ENCODE peak calls at places on chromosomes 11 and 22, in nine cellular contexts. Z, H, K, Y, E, C, T, N and X are unnamed samples.

GRCh38 chr22:22884888-22885840 is 2.5 kb upstream of the IGLL5 start:
- DNase-seq in N (peak; percentile 91), E (no peak), H (no peak), C (no peak), Y (no peak), T (peak; percentile 54), K (no peak), Z (no peak), X (no peak)

GRCh38 chr22:30460147-30460546 is 11.7 kb downstream of the SEC14L3 start:
- DNase-seq in Z (no peak), Y (no peak), N (no peak), H (no peak), C (no peak), K (no peak), T (no peak), E (no peak), X (no peak)

GRCh38 chr11:113603277-113604059 is 102.6 kb downstream of the TMPRSS5 start:
- DNase-seq in K (peak; percentile 42), Y (no peak), H (peak; percentile 25), E (no peak), N (no peak), T (no peak), C (no peak), Z (no peak), X (no peak)

GRCh38 chr11:8257003-8257664 is 6.5 kb downstream of the LMO1 start:
- DNase-seq in E (no peak), C (peak; percentile 34), H (no peak), Y (no peak), N (peak; percentile 25), K (no peak), Z (no peak), T (peak; percentile 37), X (no peak)

GRCh38 chr22:30969532-30970355 is 679 bp downstream of the TUG1 start:
- DNase-seq in N (no peak), C (peak; percentile 64), T (no peak), K (peak; percentile 64), H (peak; percentile 32), Z (peak; percentile 47), E (no peak), Y (no peak), X (no peak)

GRCh38 chr11:92149996-92150395 is 74.6 kb upstream of the FAT3 start:
- DNase-seq in T (no peak), C (no peak), Y (peak; percentile 11), E (no peak), Z (no peak), H (no peak), K (peak; percentile 6), N (no peak), X (no peak)

GRCh38 chr11:130765369-130765768 is 150.9 kb downstream of the SNX19 start:
- DNase-seq in C (no peak), T (no peak), K (no peak), Z (no peak), N (no peak), E (no peak), Y (no peak), H (no peak), X (no peak)

GRCh38 chr11:6618117-6619020 is 853 bp downstream of the TPP1 start:
- DNase-seq in Z (peak; percentile 52), C (peak; percentile 85), T (peak; percentile 73), E (peak; percentile 40), N (peak; percentile 86), H (peak; percentile 87), Y (no peak), K (peak; percentile 89), X (no peak)

GRCh38 chr11:46677991-46678740 is 22.3 kb downstream of the ARHGAP1 start:
- DNase-seq in Y (no peak), T (no peak), E (no peak), K (no peak), Z (no peak), C (no peak), H (peak; percentile 60), N (peak; percentile 72), X (no peak)

GRCh38 chr11:125166347-125166841 is 1.8 kb downstream of the PKNOX2 start:
- DNase-seq in T (peak; percentile 78), Z (no peak), N (no peak), E (no peak), C (peak; percentile 70), K (peak; percentile 58), H (no peak), Y (no peak), X (no peak)

GRCh38 chr11:9139628-9140357 is 48.4 kb upstream of the SCUBE2 start:
- DNase-seq in N (no peak), Y (no peak), E (no peak), K (no peak), Z (no peak), T (no peak), C (no peak), H (no peak), X (no peak)

GRCh38 chr22:42269407-42270177 is 861 bp downstream of the TCF20 start:
- DNase-seq in N (peak; percentile 94), T (no peak), H (peak; percentile 49), Y (no peak), C (peak; percentile 73), K (peak; percentile 15), E (no peak), Z (peak; percentile 80), X (no peak)

DNA sequence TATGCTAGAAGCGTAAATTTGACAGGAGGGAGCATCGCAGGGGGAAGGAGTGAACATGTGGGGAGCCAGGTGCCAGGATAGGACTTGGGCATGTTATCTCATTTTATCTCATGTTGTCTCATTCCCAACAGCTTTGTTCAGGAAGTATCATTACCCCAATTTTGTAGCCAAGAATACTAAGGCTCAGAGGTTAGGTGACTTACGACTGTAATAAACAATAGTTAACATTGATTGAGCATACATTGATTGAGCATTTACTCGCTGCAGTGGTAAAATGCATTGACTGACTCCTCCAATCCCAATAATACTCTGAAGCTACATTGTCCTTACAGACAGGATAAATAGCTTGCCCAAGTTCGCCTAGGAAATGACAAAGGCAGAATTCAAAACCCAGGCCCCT is 19.2 kb upstream of the TP53I11 start:
- DNase-seq in C (no peak), Z (no peak), Y (no peak), H (no peak), K (no peak), T (no peak), N (no peak), E (no peak), X (no peak)
- H3K27ac ChIP-seq in C (no peak overlapping the region), Z (no peak overlapping the region), Y (no peak overlapping the region), H (no peak overlapping the region), K (no peak overlapping the region), T (no peak overlapping the region), N (peak overlapping the region; percentile 84), E (no peak overlapping the region), X (no peak overlapping the region)

DNA sequence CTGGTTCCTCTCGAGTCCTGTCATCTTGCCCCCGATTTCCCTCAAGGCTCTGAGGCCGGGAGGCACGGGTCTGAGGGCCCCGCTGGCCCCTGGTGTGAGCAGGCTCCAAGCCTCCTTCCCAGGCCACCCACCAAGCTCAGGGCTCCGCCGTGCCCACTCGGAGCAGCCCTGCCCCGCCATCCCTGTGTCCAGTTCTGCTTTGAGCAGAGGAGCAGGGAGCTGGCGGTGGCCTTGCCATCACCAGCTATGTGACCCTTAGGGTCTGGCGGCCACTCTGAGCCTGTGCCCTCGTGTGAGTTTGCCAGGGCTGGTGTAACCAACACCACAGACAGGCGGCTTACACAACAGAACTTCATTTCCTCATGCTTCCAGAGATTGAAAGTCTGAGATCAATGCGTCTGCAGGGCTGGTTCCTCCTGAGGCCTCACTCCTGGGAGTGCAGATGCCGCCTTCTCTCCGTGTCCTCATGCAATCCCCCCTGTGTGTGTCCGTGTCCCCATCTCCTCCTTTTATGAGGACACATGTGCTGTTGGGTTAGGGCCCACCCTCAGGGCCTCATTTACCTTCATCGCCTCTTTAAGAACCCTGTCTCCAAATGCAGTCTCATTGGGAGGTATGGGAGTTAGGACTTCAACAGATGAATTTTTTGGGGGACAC is 36.5 kb upstream of the CELSR1 start:
- DNase-seq in C (no peak), Z (peak; percentile 33), Y (no peak), K (no peak), T (no peak), N (peak; percentile 72), E (peak; percentile 4), H (peak; percentile 11), X (no peak)
- H3K4me1 ChIP-seq in C (no peaks in the 10 kb centered on the region), Z (peaks cover 30% of the 10 kb centered on the region), Y (peaks cover 8% of the 10 kb centered on the region), K (peaks cover 24% of the 10 kb centered on the region), T (no peaks in the 10 kb centered on the region), N (peaks cover 23% of the 10 kb centered on the region), E (peaks cover 19% of the 10 kb centered on the region), H (peaks cover 21% of the 10 kb centered on the region), X (peaks cover 26% of the 10 kb centered on the region)

GRCh38 chr11:69533296-69534165 is 52.1 kb downstream of the LINC01488 start:
- DNase-seq in K (no peak), T (no peak), E (no peak), C (peak; percentile 53), N (peak; percentile 64), Y (no peak), Z (no peak), H (no peak), X (no peak)

GRCh38 chr11:69529001-69529400 is 47.5 kb downstream of the LINC01488 start:
- DNase-seq in E (no peak), C (peak; percentile 56), T (peak; percentile 40), K (no peak), H (no peak), Z (no peak), Y (no peak), N (peak; percentile 56), X (no peak)

GRCh38 chr11:69531071-69531716 is 49.7 kb downstream of the LINC01488 start:
- DNase-seq in Y (no peak), E (no peak), N (peak; percentile 56), K (no peak), C (peak; percentile 46), T (no peak), H (no peak), Z (no peak), X (no peak)

GRCh38 chr11:69531717-69532088 is 50.2 kb downstream of the LINC01488 start:
- DNase-seq in C (peak; percentile 25), K (no peak), Y (no peak), E (no peak), Z (no peak), N (peak; percentile 47), T (no peak), H (no peak), X (no peak)

DNA sequence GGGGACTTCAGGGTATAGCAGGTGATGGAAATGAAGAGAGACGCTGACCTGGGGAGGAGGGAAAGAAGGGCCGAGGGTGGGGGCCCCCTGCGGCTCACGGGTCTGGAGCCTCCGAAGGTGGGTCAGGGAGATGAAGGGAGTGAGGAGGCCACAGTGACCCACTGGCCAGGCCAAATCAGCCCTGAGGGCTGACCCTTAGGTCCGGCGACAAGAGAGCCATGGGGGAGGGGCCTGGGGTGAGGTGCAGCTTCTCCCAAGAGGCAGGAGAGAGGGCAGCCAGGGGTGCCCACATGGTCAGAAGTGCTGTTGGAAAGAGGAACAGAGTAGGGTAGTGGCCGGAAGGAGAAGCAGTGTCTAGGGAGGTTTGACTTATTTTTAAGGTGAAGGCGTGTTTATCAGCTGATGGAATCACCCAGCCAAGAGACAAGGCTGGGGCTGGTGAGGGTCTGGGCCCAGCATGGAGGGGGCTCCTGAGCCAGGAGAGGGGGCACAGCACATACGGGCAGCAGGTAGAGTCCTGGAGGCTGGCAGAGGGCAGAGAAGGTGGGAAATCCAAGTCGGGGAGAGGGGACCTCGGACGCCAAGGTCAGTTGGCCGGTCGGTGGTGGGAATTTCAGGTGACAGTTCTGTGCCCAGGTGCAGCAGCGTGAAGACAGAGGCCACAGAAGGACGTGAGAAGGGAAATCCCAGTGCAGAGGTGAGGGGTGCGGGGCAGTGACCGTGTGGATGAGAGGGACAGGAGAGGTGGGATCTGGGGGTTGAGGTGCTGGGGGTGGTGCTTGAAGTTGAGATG is 49.0 kb downstream of the LINC01488 start:
- DNase-seq in N (peak; percentile 80), H (no peak), K (no peak), C (peak; percentile 66), Z (no peak), Y (no peak), T (no peak), E (no peak), X (no peak)
- H3K4me3 ChIP-seq in N (no peak overlapping the region), H (no peak overlapping the region), K (no peak overlapping the region), C (no peak overlapping the region), Z (no peak overlapping the region), Y (no peak overlapping the region), T (no peak overlapping the region), E (no peak overlapping the region), X (no peak overlapping the region)

GRCh38 chr22:43737150-43737828 is 74.8 kb downstream of the EFCAB6 start:
- DNase-seq in K (no peak), Z (no peak), Y (no peak), C (no peak), E (no peak), H (no peak), T (no peak), N (no peak), X (no peak)
- H3K27ac ChIP-seq in K (no peak overlapping the region), Z (no peak overlapping the region), Y (no peak overlapping the region), C (no peak overlapping the region), E (no peak overlapping the region), H (no peak overlapping the region), T (no peak overlapping the region), N (no peak overlapping the region), X (no peak overlapping the region)